ENCODE peak calls at places on chromosomes 11 and 22, in eight cellular contexts. V is neural progenitor cell, F is A549, L is GM23248, K is IMR-90, T is fibroblast of lung, Y is HCT116, B is HepG2. U is an unnamed sample.

GRCh38 chr11:116853461-116854073 is 16.1 kb upstream of the APOA1 start:
- DNase-seq in L (peak), F (no peak), K (peak), T (peak), B (no peak), V (no peak), Y (peak), U (peak)

GRCh38 chr22:38110008-38110862 is at the start of gene BAIAP2L2:
- DNase-seq in F (peak), K (no peak), V (no peak), T (no peak), B (peak), Y (no peak), L (no peak), U (no peak)

GRCh38 chr11:134275534-134276395 is at the start of gene GLB1L3:
- DNase-seq in V (peak), K (no peak), L (peak), Y (no peak), T (peak), F (peak), B (no peak), U (no peak)

GRCh38 chr11:46555269-46556054 is 38.4 kb downstream of the AMBRA1 start:
- DNase-seq in F (no peak), L (peak), B (no peak), T (peak), K (no peak), V (no peak), Y (no peak), U (peak)

GRCh38 chr11:26467506-26467905 is 104.6 kb downstream of the MUC15 start:
- DNase-seq in V (no peak), L (no peak), K (no peak), F (no peak), Y (no peak), T (no peak), B (no peak), U (no peak)

GRCh38 chr11:28690746-28691145 is 582.6 kb downstream of the METTL15 start:
- DNase-seq in V (no peak), Y (no peak), T (peak), B (no peak), L (peak), K (peak), F (no peak), U (peak)

GRCh38 chr11:44622721-44623258 is 57.3 kb downstream of the CD82 start:
- DNase-seq in T (no peak), V (no peak), L (no peak), K (no peak), Y (no peak), F (no peak), B (no peak), U (no peak)

GRCh38 chr11:73787643-73788537 is at the start of gene MRPL48:
- DNase-seq in B (peak), Y (peak), K (peak), L (peak), V (peak), F (peak), T (peak), U (peak)

GRCh38 chr11:130773436-130773835 is 142.8 kb downstream of the SNX19 start:
- DNase-seq in F (no peak), K (no peak), T (no peak), L (no peak), V (no peak), B (no peak), Y (no peak), U (no peak)

GRCh38 chr11:73391665-73392064 is 15.5 kb downstream of the RELT start:
- DNase-seq in V (no peak), L (no peak), Y (no peak), T (no peak), F (no peak), K (no peak), B (no peak), U (no peak)

GRCh38 chr11:36558511-36559413 is 9.0 kb upstream of the RAG1 start:
- DNase-seq in K (no peak), T (no peak), Y (no peak), V (no peak), F (no peak), B (no peak), L (no peak), U (no peak)

GRCh38 chr11:61980783-61981541 is 13.5 kb upstream of the FTH1 start:
- DNase-seq in B (peak), V (no peak), T (no peak), L (no peak), K (no peak), Y (no peak), F (no peak), U (no peak)

GRCh38 chr11:30468881-30469280 is 117.3 kb downstream of the MPPED2 start:
- DNase-seq in L (no peak), T (no peak), V (no peak), F (no peak), K (no peak), Y (no peak), B (no peak), U (no peak)

GRCh38 chr22:16844529-16844928 is 19.3 kb upstream of the XKR3 start:
- DNase-seq in Y (no peak), F (no peak), L (no peak), V (no peak), K (no peak), B (no peak), T (no peak), U (no peak)

GRCh38 chr22:29359469-29359868 is 28.9 kb downstream of the AP1B1 start:
- DNase-seq in V (peak), Y (peak), F (peak), T (peak), K (peak), L (peak), B (peak), U (peak)

GRCh38 chr22:48640890-48641771 is 1186.5 kb downstream of the BRD1 start:
- DNase-seq in T (no peak), B (no peak), L (no peak), K (no peak), V (peak), F (no peak), Y (no peak), U (no peak)

GRCh38 chr11:59135648-59136461 is 6.8 kb upstream of the FAM111A start:
- DNase-seq in Y (peak), T (peak), F (peak), L (peak), B (peak), V (peak), K (peak), U (peak)

DNA sequence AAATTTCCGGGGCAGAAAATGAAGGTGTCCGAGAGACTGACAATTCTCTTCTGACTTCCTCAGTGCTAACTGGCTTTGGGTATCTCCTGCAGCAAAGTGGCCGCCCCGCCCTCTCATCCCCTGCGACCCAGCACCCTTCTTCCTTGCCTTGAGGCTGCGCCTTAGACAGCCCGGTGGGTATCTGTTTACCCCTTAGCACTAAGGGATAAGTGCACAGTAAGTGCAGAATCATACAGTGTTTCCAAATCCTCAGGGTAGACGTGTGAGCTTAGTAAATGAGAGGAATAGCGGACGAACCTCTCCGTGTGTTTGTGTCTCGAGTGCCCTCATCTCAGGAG is 368 bp upstream of the CHORDC1 start:
- DNase-seq in B (no peak), Y (no peak), V (no peak), K (no peak), F (no peak), T (no peak), L (no peak), U (no peak)
- H3K27ac ChIP-seq in B (peak), Y (peak), V (peak), K (peak), F (peak), T (peak), L (peak), U (peak)

DNA sequence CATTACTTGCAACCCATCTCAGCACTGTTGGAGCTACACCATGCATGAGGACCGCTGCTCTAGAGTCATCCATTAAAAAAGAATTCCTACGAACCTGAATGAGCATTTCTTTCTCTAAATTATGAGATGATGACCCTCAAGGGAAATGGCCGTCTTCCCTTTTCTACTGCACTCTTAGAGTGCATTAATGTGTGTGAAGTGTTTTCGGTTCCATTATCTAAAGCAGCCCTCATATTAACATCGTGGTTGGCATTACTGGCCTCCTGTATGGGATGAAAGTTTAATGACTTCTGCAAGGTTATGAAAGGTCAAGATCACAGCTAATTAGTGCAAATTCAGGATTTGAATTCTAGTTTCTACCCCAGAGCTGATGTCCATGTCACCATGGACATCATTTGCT is 16.7 kb downstream of the CD44 start:
- DNase-seq in L (no peak), Y (no peak), V (no peak), K (no peak), F (no peak), B (no peak), T (no peak), U (no peak)
- H3K4me2 ChIP-seq in L (no peak), Y (no peak), V (no peak), K (no peak), F (no peak), B (no peak), T (no peak), U (no peak)

GRCh38 chr11:996681-997080 is 39.8 kb downstream of the MUC6 start:
- DNase-seq in F (no peak), L (no peak), B (no peak), T (no peak), Y (no peak), K (no peak), V (no peak), U (no peak)
- H3K4me3 ChIP-seq in F (no peak), L (no peak), B (no peak), T (no peak), Y (no peak), K (no peak), V (no peak), U (no peak)

GRCh38 chr22:40043793-40044101 is 49.0 kb downstream of the FAM83F start:
- DNase-seq in Y (no peak), K (no peak), B (no peak), F (no peak), T (no peak), L (no peak), V (no peak), U (no peak)

GRCh38 chr22:40042312-40042711 is 47.6 kb downstream of the FAM83F start:
- DNase-seq in V (no peak), L (no peak), B (no peak), Y (no peak), F (no peak), T (no peak), K (no peak), U (no peak)

GRCh38 chr22:40040927-40041326 is 46.2 kb downstream of the FAM83F start:
- DNase-seq in L (peak), V (no peak), K (no peak), F (no peak), Y (no peak), T (no peak), B (no peak), U (no peak)

GRCh38 chr22:40043086-40043485 is 48.3 kb downstream of the FAM83F start:
- DNase-seq in F (no peak), B (no peak), V (no peak), K (no peak), Y (no peak), T (no peak), L (peak), U (no peak)

GRCh38 chr22:40041738-40042137 is 47.0 kb downstream of the FAM83F start:
- DNase-seq in L (no peak), V (no peak), B (no peak), F (no peak), Y (no peak), K (no peak), T (no peak), U (no peak)
- H3K27ac ChIP-seq in L (no peak), V (no peak), B (no peak), F (no peak), Y (no peak), K (no peak), T (no peak), U (no peak)

DNA sequence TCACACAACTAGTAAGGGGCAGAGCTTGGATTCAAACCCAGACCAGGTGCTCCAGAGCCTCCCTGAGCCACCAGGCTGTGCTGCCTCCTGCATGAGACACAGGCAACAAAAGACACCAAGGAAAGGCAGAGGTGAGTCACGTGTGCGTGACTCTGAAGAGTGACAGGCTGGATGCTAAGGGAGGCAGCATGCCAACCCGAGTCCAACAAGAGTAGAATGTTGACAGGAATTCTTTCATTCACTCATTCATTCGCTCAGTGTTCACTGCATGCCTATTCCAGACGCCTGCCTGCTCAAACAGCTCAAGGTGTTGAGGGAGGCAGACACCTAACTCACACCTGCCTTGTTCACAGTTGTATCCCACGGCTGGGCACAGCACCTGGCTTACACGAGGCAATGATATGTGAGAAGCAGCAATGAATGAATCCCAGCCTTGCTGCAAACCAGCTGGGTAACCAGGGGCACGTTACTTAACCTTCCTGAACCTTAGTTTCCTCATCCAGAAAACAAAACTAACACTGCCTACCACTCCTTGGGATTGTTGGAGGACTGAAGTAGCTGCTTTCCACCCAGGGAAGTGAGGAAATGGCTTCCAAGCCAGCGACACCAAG is 73.8 kb upstream of the ARFGAP3 start:
- DNase-seq in Y (peak), V (no peak), T (peak), K (peak), F (peak), L (peak), B (peak), U (peak)
- H3K4me2 ChIP-seq in Y (peak), V (no peak), T (peak), K (no peak), F (peak), L (peak), B (no peak), U (no peak)

GRCh38 chr11:60367009-60367408 is 11.3 kb upstream of the MS4A7 start:
- DNase-seq in K (no peak), B (no peak), T (no peak), F (no peak), V (no peak), L (no peak), Y (no peak), U (no peak)

GRCh38 chr11:60360621-60361020 is 17.7 kb upstream of the MS4A7 start:
- DNase-seq in V (no peak), B (no peak), T (no peak), L (no peak), Y (no peak), F (no peak), K (no peak), U (no peak)

GRCh38 chr11:60367896-60368295 is 10.4 kb upstream of the MS4A7 start:
- DNase-seq in T (no peak), V (no peak), Y (no peak), L (no peak), K (no peak), B (no peak), F (no peak), U (no peak)

GRCh38 chr11:60363542-60364525 is 14.5 kb upstream of the MS4A7 start:
- DNase-seq in T (peak), L (peak), F (peak), Y (peak), K (peak), V (peak), B (peak), U (peak)
- H3K4me3 ChIP-seq in T (no peak), L (no peak), F (no peak), Y (no peak), K (no peak), V (no peak), B (no peak), U (no peak)

DNA sequence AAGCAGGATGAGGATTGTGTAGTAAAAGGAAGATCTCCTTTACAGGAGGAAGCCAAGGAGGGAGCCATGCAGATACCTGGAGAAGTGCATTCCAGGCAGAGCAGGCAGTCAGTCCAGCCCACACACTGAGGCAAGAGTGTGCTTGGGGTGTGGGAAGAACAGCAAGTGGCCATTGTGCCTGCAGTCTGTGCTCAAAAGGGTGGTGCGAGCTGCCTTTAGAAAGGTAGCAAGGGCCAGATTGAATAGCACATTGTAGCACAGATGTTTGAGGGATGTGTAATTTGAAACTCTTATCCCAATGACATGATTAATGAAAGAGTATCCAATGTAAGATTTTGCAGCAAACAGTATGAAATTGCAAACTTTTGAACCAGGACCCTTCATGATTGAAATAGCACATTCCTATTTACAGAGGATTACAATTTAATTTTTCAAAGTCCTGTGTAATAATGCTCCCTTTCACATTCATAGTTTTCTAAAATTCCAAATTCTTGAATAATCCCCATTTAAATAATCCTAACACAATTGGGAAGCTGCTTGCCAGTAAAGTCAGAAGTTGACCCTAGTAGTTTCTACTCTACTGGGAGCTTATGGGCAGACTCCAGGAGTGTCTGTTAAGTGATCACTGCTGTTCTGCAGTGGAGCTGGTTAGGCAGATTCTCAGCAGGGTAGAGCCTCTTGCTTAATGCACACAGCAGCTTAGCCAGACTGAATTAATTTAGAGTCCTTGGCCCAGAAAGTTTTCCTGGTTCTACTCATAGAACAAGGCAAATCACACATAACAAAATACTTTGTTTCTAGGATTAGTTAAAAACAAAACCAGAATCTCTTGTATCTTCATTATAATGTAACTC is 78.1 kb downstream of the CYB5R2 start:
- DNase-seq in K (no peak), L (peak), B (no peak), T (no peak), F (no peak), V (peak), Y (no peak), U (no peak)
- H3K27ac ChIP-seq in K (no peak), L (no peak), B (no peak), T (no peak), F (peak), V (peak), Y (no peak), U (no peak)

GRCh38 chr22:47274196-47274595 is 511.7 kb downstream of the TBC1D22A start:
- DNase-seq in L (no peak), B (no peak), F (no peak), K (no peak), Y (no peak), T (no peak), V (no peak), U (no peak)

GRCh38 chr22:47277001-47277400 is 514.6 kb downstream of the TBC1D22A start:
- DNase-seq in T (no peak), B (no peak), Y (no peak), V (no peak), L (no peak), K (no peak), F (no peak), U (no peak)

GRCh38 chr22:47277511-47277910 is 515.1 kb downstream of the TBC1D22A start:
- DNase-seq in B (no peak), K (no peak), V (no peak), Y (no peak), L (no peak), F (no peak), T (no peak), U (no peak)

GRCh38 chr22:47276219-47276843 is 513.9 kb downstream of the TBC1D22A start:
- DNase-seq in Y (no peak), V (no peak), F (no peak), B (no peak), L (no peak), K (no peak), T (no peak), U (no peak)

GRCh38 chr22:47275479-47276218 is 513.2 kb downstream of the TBC1D22A start:
- DNase-seq in K (no peak), B (no peak), F (no peak), L (no peak), V (no peak), T (peak), Y (no peak), U (no peak)
- H3K4me2 ChIP-seq in K (no peak), B (no peak), F (no peak), L (no peak), V (no peak), T (no peak), Y (peak), U (no peak)

GRCh38 chr11:66676279-66676919 is 1.3 kb downstream of the RBM4B start:
- DNase-seq in K (no peak), V (no peak), T (no peak), F (no peak), Y (no peak), B (no peak), L (no peak), U (no peak)
- H3K4me3 ChIP-seq in K (no peak), V (peak), T (peak), F (no peak), Y (peak), B (peak), L (peak), U (peak)